ENCODE peak calls at places on chromosomes 4 and X, in eight cellular contexts. U is OCI-LY7, N is psoas muscle, V is MM.1S, M is PC-9, R is neuronal stem cell, B is brain microvascular endothelial cell, J is A549. E is an unnamed sample.

GRCh38 chr4:44447563-44448504 is 775 bp downstream of the KCTD8 start:
- DNase-seq in V (peak; percentile 61), J (peak; percentile 10), U (no peak), M (no peak), R (peak; percentile 49), N (peak; percentile 39), B (no peak), E (peak; percentile 70)

GRCh38 chr4:124279741-124280140 is 432.8 kb downstream of the ANKRD50 start:
- DNase-seq in V (no peak), U (no peak), M (no peak), J (no peak), N (no peak), B (no peak), R (no peak), E (no peak)

GRCh38 chr4:147516133-147516532 is 35.2 kb downstream of the EDNRA start:
- DNase-seq in J (no peak), N (no peak), U (no peak), M (no peak), R (no peak), B (no peak), V (no peak), E (no peak)

GRCh38 chrX:113828470-113828869 is 755.4 kb upstream of the HTR2C start:
- DNase-seq in V (no peak), J (no peak), N (no peak), M (no peak), R (no peak), U (no peak), B (no peak), E (no peak)

GRCh38 chr4:21046121-21046520 is 345.9 kb downstream of the PACRGL start:
- DNase-seq in R (no peak), J (no peak), V (no peak), N (no peak), M (no peak), U (no peak), B (no peak), E (no peak)

GRCh38 chr4:149781150-149781549 is 34.5 kb downstream of the IQCM start:
- DNase-seq in R (no peak), U (no peak), J (peak; percentile 26), B (peak; percentile 76), N (no peak), M (no peak), V (no peak), E (no peak)

GRCh38 chrX:134570509-134570846 is 87.8 kb downstream of the PLAC1 start:
- DNase-seq in U (no peak), M (no peak), V (no peak), B (no peak), R (no peak), N (no peak), J (no peak), E (no peak)

GRCh38 chr4:61200195-61200990 is at the start of gene ADGRL3:
- DNase-seq in U (no peak), M (no peak), V (no peak), J (no peak), N (no peak), B (no peak), R (peak; percentile 83), E (peak; percentile 57)

GRCh38 chrX:10164879-10165278 is 8.1 kb downstream of the CLCN4 start:
- DNase-seq in V (no peak), B (no peak), R (no peak), N (no peak), M (no peak), U (no peak), J (no peak), E (no peak)

GRCh38 chr4:109334129-109334528 is 31.7 kb upstream of the COL25A1 start:
- DNase-seq in J (no peak), B (no peak), R (no peak), M (no peak), V (no peak), N (no peak), U (no peak), E (no peak)

GRCh38 chr4:110533940-110534339 is 58.0 kb downstream of the ENPEP start:
- DNase-seq in R (no peak), M (peak; percentile 27), U (peak; percentile 54), B (peak; percentile 97), N (no peak), J (peak; percentile 83), V (peak; percentile 70), E (no peak)

GRCh38 chr4:116180056-116180690 is 905.2 kb downstream of the TRAM1L1 start:
- DNase-seq in N (no peak), U (peak; percentile 4), J (peak; percentile 9), B (no peak), M (no peak), R (peak; percentile 4), V (no peak), E (no peak)

GRCh38 chrX:9873952-9874351 is 87.7 kb downstream of the SHROOM2 start:
- DNase-seq in B (no peak), N (no peak), M (peak; percentile 24), V (peak; percentile 56), R (no peak), J (peak; percentile 58), U (peak; percentile 45), E (peak; percentile 22)

GRCh38 chrX:135697614-135698013 is 15.8 kb upstream of the CT45A1 start:
- DNase-seq in V (peak; percentile 58), M (no peak), U (no peak), B (no peak), J (no peak), N (no peak), R (no peak), E (no peak)

DNA sequence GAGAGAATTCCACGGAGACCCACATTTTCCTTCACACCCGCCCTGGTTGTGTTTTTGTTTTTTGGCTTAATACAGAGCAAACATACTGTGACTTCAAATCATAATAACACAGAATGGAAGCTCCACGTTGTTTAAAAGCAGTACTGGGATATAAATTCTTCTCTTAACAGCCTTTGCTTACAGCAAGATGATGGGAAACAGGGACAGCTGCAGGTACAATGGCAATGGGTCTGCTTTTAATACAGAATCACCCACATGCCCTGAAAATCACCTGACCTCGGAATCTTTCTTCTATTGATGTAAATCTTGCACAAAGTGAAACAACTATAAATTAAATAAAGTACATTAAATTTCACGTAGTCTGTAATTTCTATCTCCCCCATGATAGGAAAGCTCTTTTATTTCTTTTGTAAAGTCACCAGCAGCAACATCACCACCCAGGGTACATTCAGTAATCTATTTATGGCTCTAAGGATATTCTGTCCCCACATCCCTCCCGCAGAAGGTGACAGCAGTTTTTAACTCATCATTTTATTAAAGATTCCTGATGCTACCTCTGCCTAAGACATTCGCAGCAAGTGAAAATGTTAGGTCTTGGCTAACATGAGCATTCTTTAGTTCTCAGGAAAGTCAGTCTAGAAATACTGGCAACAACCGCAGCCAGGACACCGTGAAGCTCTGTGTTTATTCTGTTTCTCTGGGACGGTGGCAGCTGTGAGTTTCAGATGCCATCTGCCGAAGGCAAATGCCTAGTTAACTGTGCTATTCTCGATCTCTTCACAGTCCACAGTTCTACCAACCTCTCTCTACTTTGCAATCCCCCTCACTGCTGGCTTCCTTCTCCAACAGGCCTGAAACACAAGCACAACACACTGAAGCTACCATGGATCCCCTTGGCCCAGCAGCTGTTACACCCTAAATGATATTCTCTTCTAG is 119.1 kb downstream of the ZNF827 start:
- DNase-seq in N (no peak), U (no peak), R (no peak), M (no peak), J (no peak), V (peak; percentile 91), B (no peak), E (peak; percentile 10)
- H3K27ac ChIP-seq in N (peak overlapping the region; percentile 90), U (no peak overlapping the region), R (no peak overlapping the region), M (no peak overlapping the region), J (no peak overlapping the region), V (peak overlapping the region; percentile 82), B (no peak overlapping the region), E (peak overlapping the region; percentile 22)

GRCh38 chr4:70992354-70992753 is 1.1 kb upstream of the DCK start:
- DNase-seq in M (no peak), U (peak; percentile 63), B (no peak), R (no peak), V (no peak), J (peak; percentile 28), N (no peak), E (no peak)

GRCh38 chr4:70994069-70994366 is 569 bp downstream of the DCK start:
- DNase-seq in J (no peak), M (no peak), B (no peak), V (peak; percentile 16), R (no peak), U (no peak), N (no peak), E (no peak)

GRCh38 chr4:70993181-70994068 is at the start of gene DCK:
- DNase-seq in M (peak; percentile 89), R (peak; percentile 89), N (peak; percentile 92), B (peak; percentile 66), J (peak; percentile 91), U (peak; percentile 95), V (peak; percentile 95), E (peak; percentile 89)

GRCh38 chr4:70996014-70996353 is 2.5 kb downstream of the DCK start:
- DNase-seq in R (no peak), J (no peak), V (no peak), N (no peak), M (no peak), B (no peak), U (peak; percentile 49), E (no peak)

GRCh38 chr4:70994387-70995099 is 1.1 kb downstream of the DCK start:
- DNase-seq in V (peak; percentile 34), B (no peak), M (no peak), J (no peak), N (no peak), R (no peak), U (peak; percentile 89), E (no peak)
- H3K27ac ChIP-seq in V (peak overlapping the region; percentile 55), B (no peak overlapping the region), M (no peak overlapping the region), J (peak overlapping the region; percentile 79), N (no peak overlapping the region), R (no peak overlapping the region), U (peak overlapping the region; percentile 94), E (peak overlapping the region; percentile 80)

GRCh38 chrX:148459343-148459742 is 41.1 kb upstream of the AFF2 start:
- DNase-seq in R (no peak), N (no peak), J (no peak), B (no peak), V (no peak), U (peak; percentile 90), M (no peak), E (no peak)

DNA sequence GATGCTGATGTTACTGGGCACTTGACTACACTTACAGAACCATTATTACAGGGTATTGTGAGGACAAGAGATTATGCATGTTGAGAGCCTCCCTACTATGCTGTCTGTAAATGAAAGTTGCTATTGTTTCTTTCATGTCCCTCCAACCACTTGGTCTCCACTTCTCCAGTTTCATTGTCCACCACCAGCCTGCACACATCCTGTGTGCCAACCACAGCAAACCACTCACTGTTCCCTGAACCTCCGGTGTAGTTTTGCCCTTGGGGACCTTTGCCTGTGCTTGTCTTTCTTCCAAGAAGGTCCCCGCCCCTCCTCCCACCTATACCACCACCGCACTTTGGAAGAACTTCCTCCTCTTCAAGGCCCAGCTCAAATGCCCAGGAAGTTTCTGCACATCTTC is 43.1 kb upstream of the AFF2 start:
- DNase-seq in B (no peak), J (no peak), N (no peak), V (no peak), M (no peak), U (no peak), R (no peak), E (no peak)
- H3K27ac ChIP-seq in B (no peak overlapping the region), J (no peak overlapping the region), N (no peak overlapping the region), V (no peak overlapping the region), M (no peak overlapping the region), U (no peak overlapping the region), R (no peak overlapping the region), E (no peak overlapping the region)

DNA sequence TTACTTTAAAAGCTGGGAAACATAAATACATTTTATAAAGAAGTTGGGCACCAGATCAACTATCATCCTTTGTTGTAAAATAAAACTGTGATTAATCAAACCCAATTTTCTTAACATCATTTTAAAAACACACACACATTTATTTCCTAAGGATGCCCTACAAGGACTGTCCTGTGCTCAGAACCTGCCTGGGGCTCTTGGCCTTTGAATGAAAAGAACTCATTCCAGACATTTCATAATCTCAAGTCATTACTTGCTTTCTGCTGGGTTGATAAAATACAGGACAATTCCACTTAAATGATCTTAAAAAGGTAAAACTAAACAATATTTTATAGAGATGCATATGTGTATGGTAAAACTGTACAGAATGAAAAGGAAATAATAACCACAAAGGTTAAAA is 2.8 kb downstream of the SH3D19 start:
- DNase-seq in R (no peak), V (no peak), U (no peak), N (no peak), B (no peak), M (no peak), J (no peak), E (no peak)
- H3K27ac ChIP-seq in R (no peak overlapping the region), V (no peak overlapping the region), U (no peak overlapping the region), N (no peak overlapping the region), B (no peak overlapping the region), M (no peak overlapping the region), J (no peak overlapping the region), E (no peak overlapping the region)